ENCODE peak calls at places on chromosomes 6 and 20, in six cellular contexts. C is SK-N-SH, H is GM23338, G is PC-3, T is GM23248, F is HCT116. O is an unnamed sample.

GRCh38 chr6:26249959-26250805 is 114.8 kb upstream of the BTN3A2 start:
- DNase-seq in F (no peak), T (peak; percentile 52), G (peak; percentile 79), C (peak; percentile 58), H (peak; percentile 84), O (peak; percentile 93)

GRCh38 chr6:90403489-90404381 is 107.1 kb upstream of the BACH2 start:
- DNase-seq in G (peak; percentile 60), T (peak; percentile 15), C (peak; percentile 73), H (peak; percentile 67), F (no peak), O (peak; percentile 51)

GRCh38 chr20:5135363-5136012 is 8.7 kb downstream of the CDS2 start:
- DNase-seq in T (no peak), F (no peak), H (no peak), G (no peak), C (no peak), O (no peak)

GRCh38 chr6:119655124-119655523 is 305.6 kb upstream of the MAN1A1 start:
- DNase-seq in T (no peak), C (no peak), G (no peak), H (no peak), F (no peak), O (no peak)

GRCh38 chr6:14618759-14619418 is 501.3 kb downstream of the CD83 start:
- DNase-seq in C (no peak), G (no peak), T (no peak), H (no peak), F (no peak), O (no peak)

GRCh38 chr20:61949363-61949713 is 116.3 kb downstream of the TAF4 start:
- DNase-seq in H (no peak), T (no peak), C (no peak), G (no peak), F (no peak), O (no peak)

GRCh38 chr6:106555767-106556166 is 73.5 kb downstream of the RTN4IP1 start:
- DNase-seq in C (no peak), T (no peak), H (no peak), G (no peak), F (no peak), O (no peak)

GRCh38 chr6:37714836-37715425 is 17.2 kb upstream of the MDGA1 start:
- DNase-seq in F (no peak), T (peak; percentile 52), G (no peak), C (no peak), H (no peak), O (no peak)

GRCh38 chr20:19750907-19751636 is 7.0 kb upstream of the RIN2 start:
- DNase-seq in C (peak; percentile 26), T (no peak), G (no peak), F (no peak), H (no peak), O (no peak)

GRCh38 chr20:17504326-17504897 is 26.8 kb downstream of the BFSP1 start:
- DNase-seq in G (no peak), C (peak; percentile 52), T (no peak), F (no peak), H (peak; percentile 30), O (no peak)

GRCh38 chr6:1378224-1379025 is 11.0 kb upstream of the FOXF2 start:
- DNase-seq in T (no peak), C (no peak), G (no peak), H (peak; percentile 70), F (no peak), O (peak; percentile 79)

GRCh38 chr20:41055679-41056078 is 27.1 kb downstream of the TOP1 start:
- DNase-seq in C (no peak), H (no peak), F (no peak), T (no peak), G (no peak), O (no peak)
- H3K27ac ChIP-seq in C (peak overlapping the region; percentile 21), H (no peak overlapping the region), F (no peak overlapping the region), T (no peak overlapping the region), G (no peak overlapping the region), O (no peak overlapping the region)

DNA sequence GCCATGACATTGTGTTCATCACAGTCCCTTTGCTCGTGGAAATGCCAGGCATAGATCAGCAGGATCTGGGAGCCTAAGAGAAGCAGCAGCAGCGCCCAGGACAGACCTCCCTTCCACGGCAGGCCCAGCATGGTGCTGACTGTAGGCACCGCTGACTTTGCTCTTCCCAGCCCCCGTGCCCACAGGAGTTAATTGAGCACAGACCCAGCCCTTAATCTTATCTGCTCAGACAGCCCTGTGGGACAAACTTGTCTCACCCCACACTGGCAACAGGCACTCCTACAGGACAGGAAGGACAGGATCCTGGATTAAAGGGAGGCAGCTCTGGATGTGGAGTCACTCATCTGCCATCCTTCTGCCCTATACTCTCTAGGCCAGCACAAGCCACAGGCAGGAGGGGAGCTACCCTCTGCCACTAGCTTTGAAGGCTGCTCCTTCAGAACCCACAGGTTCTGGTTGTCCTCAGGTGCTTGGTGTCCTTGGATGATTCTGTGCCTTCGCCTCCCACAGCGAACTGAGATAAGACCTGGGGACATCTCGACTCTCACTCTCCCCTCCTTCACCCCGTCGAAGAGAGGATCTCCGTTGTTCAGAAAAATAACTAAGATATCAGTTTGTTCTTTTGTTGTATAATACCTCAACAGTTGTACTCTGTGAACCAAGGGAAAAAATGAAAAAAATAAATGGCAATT is at the start of gene CST9L:
- DNase-seq in H (no peak), C (peak; percentile 18), F (no peak), G (no peak), T (no peak), O (no peak)
- TF ChIP-seq EZH2phosphoT487 in H (no peak), C (no peak), F (no peak), G (no peak), T (no peak), O (no peak)

GRCh38 chr6:13485303-13485702 is 2.1 kb downstream of the GFOD1 start:
- DNase-seq in H (no peak), G (no peak), C (no peak), T (no peak), F (no peak), O (no peak)
- H3K27ac ChIP-seq in H (no peak overlapping the region), G (no peak overlapping the region), C (no peak overlapping the region), T (no peak overlapping the region), F (no peak overlapping the region), O (no peak overlapping the region)

DNA sequence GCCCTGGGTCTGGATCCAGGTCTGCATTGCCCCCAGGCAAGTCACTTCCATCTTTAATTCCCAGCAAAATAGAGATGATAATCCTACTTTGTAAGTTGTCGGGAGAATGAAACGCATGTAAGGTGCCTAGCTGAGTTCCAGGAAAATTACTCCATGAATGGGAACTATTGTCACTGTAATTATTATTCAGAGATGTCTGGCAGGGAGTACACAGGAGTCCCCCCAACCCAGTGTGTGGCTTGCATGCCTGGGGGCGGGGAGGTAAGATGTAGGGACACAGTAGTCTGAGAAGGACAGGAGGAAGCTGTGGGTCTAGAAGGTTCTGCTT is 85.4 kb downstream of the CD40 start:
- DNase-seq in T (no peak), G (no peak), H (no peak), F (no peak), C (no peak), O (no peak)
- TF ChIP-seq EZH2phosphoT487 in T (no peak), G (no peak), H (no peak), F (no peak), C (no peak), O (no peak)

GRCh38 chr6:10101551-10102252 is 313.2 kb downstream of the TFAP2A start:
- DNase-seq in C (no peak), H (no peak), F (no peak), T (peak; percentile 5), G (no peak), O (no peak)
- H3K27ac ChIP-seq in C (no peak overlapping the region), H (no peak overlapping the region), F (no peak overlapping the region), T (no peak overlapping the region), G (no peak overlapping the region), O (no peak overlapping the region)

DNA sequence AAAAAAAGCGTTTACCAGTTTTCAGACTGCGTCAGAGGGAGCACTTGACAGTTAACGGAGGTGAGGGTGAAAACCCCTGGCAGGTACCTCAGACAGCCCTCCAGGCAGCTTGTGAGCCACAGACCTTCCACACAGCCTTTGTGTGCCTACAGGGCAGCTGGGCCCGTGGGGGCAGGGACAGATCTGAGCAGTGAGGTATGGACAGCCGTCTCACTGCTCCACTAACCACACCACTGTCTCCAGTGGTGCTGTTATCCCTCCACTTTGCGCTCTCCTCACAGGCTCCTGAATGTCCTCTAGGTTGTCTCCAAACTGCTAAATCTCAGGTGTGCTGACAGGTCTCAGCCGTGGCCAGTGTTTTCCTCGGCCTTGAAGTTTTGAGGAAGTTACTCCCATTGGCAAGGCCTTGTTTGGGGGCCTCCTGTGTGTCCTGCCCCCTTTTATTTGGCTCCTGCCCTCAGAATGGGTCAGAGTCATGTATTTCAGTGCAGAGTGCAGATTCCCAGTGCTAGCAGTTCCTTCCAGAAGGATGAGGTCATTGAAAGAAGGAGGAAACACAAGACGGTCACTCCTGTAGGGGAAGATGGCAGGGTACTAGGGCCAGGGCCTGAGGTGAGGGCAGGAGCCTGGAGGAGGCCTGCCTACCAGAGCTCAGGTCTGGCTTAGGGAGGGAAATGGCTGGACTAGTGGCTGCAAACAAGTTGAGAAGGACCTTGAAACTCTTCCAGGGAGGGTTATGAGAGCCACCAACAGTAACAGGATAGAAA is 11.8 kb downstream of the GFRA4 start:
- DNase-seq in T (no peak), H (no peak), G (no peak), C (no peak), F (no peak), O (no peak)
- TF ChIP-seq EZH2phosphoT487 in T (no peak), H (no peak), G (no peak), C (no peak), F (no peak), O (no peak)

GRCh38 chr20:1389703-1390385 is 3.0 kb downstream of the FKBP1A start:
- DNase-seq in C (no peak), H (peak; percentile 36), T (peak; percentile 47), G (no peak), F (no peak), O (no peak)
- H3K27ac ChIP-seq in C (no peak overlapping the region), H (no peak overlapping the region), T (peak overlapping the region; percentile 32), G (no peak overlapping the region), F (no peak overlapping the region), O (no peak overlapping the region)

GRCh38 chr20:64161595-64162238 is 2.5 kb upstream of the MYT1 start:
- DNase-seq in G (peak; percentile 29), H (peak; percentile 94), F (no peak), T (peak; percentile 54), C (no peak), O (peak; percentile 96)
- TF ChIP-seq EZH2phosphoT487 in G (no peak), H (no peak), F (no peak), T (no peak), C (no peak), O (no peak)

DNA sequence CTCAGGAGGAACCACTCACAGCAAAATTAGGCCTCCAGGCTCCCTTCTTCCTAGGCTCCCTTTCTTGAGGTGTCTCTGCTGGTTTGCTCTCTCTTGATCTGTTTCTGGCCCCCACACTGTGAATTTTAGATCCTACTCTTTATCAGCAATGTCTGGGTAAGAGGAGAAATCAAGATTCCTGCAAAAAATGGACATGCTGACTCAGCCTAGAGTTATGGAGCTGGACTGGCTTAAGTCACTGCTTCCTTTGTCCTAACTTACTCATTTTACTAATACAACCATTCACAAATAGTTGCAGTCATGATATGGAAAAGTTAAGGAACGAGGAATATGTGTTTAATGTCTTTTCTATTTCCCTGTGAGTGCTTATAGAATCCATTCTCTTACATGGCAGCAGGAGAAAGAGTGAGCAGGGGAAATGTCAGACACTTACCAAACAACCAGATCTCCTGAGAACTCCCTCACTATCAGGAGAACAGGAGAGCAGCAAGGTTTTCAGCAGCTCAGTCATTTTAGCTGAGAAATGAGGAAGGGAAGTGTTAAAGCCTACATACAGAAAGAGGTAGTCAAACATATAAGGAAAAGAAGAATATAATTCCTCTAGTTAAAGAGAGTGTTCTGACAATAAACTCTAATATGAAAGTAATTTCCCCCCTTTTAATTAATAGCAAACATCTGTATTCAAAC is 160.8 kb downstream of the PDE7B start:
- DNase-seq in C (no peak), G (peak; percentile 61), H (no peak), T (peak; percentile 82), F (no peak), O (no peak)
- H3K27ac ChIP-seq in C (peak overlapping the region; percentile 98), G (peak overlapping the region; percentile 81), H (no peak overlapping the region), T (peak overlapping the region; percentile 92), F (no peak overlapping the region), O (no peak overlapping the region)

O was measured in neural progenitor cell.